ENCODE peak calls at places on chromosomes 7 and 10, in seven cellular contexts. B, O, T, C, F, Q and W are unnamed samples.

GRCh38 chr10:6056411-6057135 is 5.6 kb downstream of the IL2RA start:
- DNase-seq in T (no peak), F (no peak), Q (peak), O (no peak), B (no peak), C (no peak), W (no peak)

GRCh38 chr7:47938574-47939165 is 9.6 kb downstream of the PKD1L1 start:
- DNase-seq in C (no peak), T (no peak), F (peak), Q (peak), O (peak), B (no peak), W (no peak)

GRCh38 chr7:150520145-150520544 is 5.5 kb downstream of the GIMAP7 start:
- DNase-seq in F (no peak), Q (no peak), T (no peak), B (no peak), C (no peak), O (no peak), W (peak)

GRCh38 chr10:89697946-89698345 is 3.4 kb upstream of the KIF20B start:
- DNase-seq in T (no peak), O (no peak), F (no peak), B (no peak), Q (no peak), C (no peak), W (no peak)

GRCh38 chr10:33154590-33154989 is 179.9 kb downstream of the NRP1 start:
- DNase-seq in F (no peak), B (no peak), O (no peak), T (no peak), Q (no peak), C (no peak), W (no peak)

GRCh38 chr10:112565434-112566053 is 118.5 kb downstream of the VTI1A start:
- DNase-seq in F (peak), C (peak), Q (no peak), B (no peak), O (peak), T (no peak), W (peak)

GRCh38 chr10:88952647-88953111 is at the start of gene ACTA2:
- DNase-seq in Q (no peak), C (peak), B (no peak), F (no peak), T (peak), O (peak), W (no peak)

GRCh38 chr10:16717617-16718395 is 99.4 kb downstream of the RSU1 start:
- DNase-seq in F (no peak), Q (no peak), C (no peak), T (no peak), O (peak), B (no peak), W (no peak)

GRCh38 chr10:97788552-97789442 is 17.0 kb upstream of the SFRP5 start:
- DNase-seq in O (no peak), Q (no peak), B (no peak), C (peak), T (peak), F (no peak), W (no peak)

GRCh38 chr10:72483452-72483851 is 128.7 kb upstream of the DNAJB12 start:
- DNase-seq in C (no peak), F (no peak), Q (no peak), B (no peak), O (no peak), T (no peak), W (no peak)

GRCh38 chr10:132359305-132360040 is 27.5 kb downstream of the LRRC27 start:
- DNase-seq in B (peak), F (no peak), O (no peak), T (peak), Q (no peak), C (no peak), W (no peak)

GRCh38 chr7:114944742-114945625 is 23.1 kb downstream of the MDFIC start:
- DNase-seq in T (peak), F (no peak), C (no peak), B (peak), Q (peak), O (peak), W (no peak)

GRCh38 chr7:95776561-95777185 is 4.3 kb downstream of the DYNC1I1 start:
- DNase-seq in B (no peak), T (no peak), O (no peak), C (no peak), F (no peak), Q (no peak), W (no peak)

GRCh38 chr10:16545126-16545736 is 23.6 kb upstream of the C1QL3 start:
- DNase-seq in T (no peak), B (no peak), Q (no peak), F (peak), C (peak), O (peak), W (peak)

GRCh38 chr7:85890244-85890811 is 703.5 kb upstream of the SEMA3D start:
- DNase-seq in O (peak), T (no peak), C (peak), B (no peak), F (peak), Q (no peak), W (no peak)

DNA sequence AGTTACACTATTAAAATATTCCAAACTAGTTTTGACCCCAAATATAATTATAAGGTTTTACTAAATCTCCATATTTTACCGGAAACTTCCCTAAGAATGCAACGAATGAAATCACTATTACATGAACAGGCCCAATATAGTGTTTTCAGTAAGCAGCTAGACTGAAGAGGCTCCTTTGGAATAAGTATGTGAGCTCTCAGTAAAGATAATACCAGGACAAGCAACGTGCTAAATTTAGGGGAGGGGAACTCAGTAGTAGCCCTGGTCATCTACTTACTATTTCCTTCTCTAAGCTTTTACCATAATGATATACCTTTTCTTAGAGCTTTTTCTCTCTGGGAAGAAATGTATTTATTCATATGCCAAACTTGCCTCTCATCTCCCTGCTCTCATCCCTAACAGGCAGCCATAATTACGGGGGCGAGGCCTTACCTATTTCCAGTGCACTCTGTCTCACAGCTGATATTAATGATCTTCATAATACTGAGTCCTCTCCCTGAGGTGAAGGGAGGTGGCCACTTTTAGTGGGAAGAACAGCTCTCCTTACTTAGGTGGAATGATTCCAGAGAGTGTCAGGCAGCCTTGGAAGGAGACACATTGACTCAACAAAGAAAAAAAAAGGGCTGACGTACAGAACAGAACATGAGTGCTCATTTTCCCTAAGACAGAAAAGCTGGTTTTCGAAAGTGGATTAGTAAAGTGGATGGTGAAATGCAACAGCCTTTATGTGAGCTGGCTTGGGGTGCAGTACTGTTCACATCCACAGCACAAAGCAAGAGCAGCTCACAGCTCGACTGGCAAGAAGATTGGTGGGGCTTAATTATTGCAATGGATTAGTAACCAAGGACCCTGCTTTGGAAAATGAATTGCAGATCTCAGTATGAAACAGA is 165.4 kb downstream of the GLI3 start:
- DNase-seq in B (no peak), Q (no peak), F (peak), C (peak), T (no peak), O (peak), W (no peak)
- TF ChIP-seq CTCF in B (peak), Q (no peak), F (peak), C (peak), T (peak), O (peak), W (no peak)

DNA sequence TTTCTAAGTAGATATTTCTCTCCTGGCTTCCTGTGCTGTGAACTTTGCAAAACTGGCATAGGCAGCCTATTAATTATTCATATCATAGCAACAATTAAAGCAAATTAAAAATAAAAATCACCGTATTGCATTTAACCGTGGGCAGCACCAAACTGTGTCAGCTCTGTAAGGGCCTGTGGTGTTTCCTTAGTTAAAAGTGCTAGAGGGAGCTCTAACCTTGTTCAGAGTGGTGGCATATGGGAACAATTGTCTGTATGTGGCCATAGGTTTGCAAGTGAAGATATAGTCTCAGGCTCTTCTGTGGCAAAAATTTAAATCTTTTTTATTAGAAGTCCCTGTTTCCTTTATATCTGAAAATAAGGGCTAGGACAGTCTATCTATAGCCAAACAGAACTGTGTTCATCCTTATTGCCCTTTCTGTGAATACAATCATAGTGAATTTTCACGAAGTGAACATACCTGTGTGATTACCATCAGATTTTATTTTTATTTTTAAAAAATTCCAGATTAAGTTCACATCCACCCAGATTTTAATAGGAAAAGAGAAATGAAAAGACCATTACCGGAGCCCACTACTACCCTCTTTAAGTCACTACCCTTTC is 92.6 kb downstream of the POLL start:
- DNase-seq in Q (no peak), F (peak), T (no peak), O (peak), C (peak), B (no peak), W (no peak)
- TF ChIP-seq CTCF in Q (no peak), F (peak), T (peak), O (peak), C (peak), B (no peak), W (no peak)

GRCh38 chr10:15112657-15113056 is 15.5 kb downstream of the RPP38 start:
- DNase-seq in T (no peak), O (no peak), F (no peak), B (no peak), C (no peak), Q (peak), W (no peak)
- TF ChIP-seq CTCF in T (no peak), O (no peak), F (no peak), B (no peak), C (no peak), Q (no peak), W (no peak)

GRCh38 chr7:102935450-102936110 is 22.8 kb downstream of the LRRC17 start:
- DNase-seq in Q (no peak), B (no peak), C (no peak), O (peak), T (no peak), F (no peak), W (no peak)

GRCh38 chr7:102933763-102934162 is 21.0 kb downstream of the LRRC17 start:
- DNase-seq in B (peak), O (peak), C (no peak), F (no peak), Q (peak), T (peak), W (no peak)

GRCh38 chr7:102934670-102935069 is 21.9 kb downstream of the LRRC17 start:
- DNase-seq in Q (no peak), F (no peak), O (no peak), B (no peak), T (no peak), C (no peak), W (no peak)

GRCh38 chr7:102934267-102934666 is 21.5 kb downstream of the LRRC17 start:
- DNase-seq in O (no peak), F (no peak), C (no peak), T (no peak), Q (no peak), B (no peak), W (no peak)

DNA sequence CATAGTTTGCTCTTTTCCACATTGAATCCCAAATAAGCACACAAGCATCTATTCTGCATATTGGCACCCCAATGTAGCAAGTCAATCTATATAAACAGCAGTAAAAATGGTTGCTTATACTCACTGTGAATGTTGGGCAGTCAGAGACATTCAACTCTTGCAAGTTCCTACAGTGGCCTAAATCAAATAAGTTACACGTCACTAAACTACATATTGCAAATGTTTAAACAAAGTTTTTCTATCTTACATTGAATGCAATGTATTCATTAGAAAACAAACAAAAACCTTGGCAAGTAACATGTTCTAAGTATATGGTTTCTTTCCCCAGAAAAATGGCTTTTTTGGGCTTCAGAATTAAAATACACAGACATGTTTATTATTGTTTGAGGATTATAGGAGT is 19.0 kb downstream of the LRRC17 start:
- DNase-seq in C (no peak), T (no peak), Q (no peak), O (peak), B (no peak), F (no peak), W (no peak)
- TF ChIP-seq CTCF in C (no peak), T (no peak), Q (no peak), O (no peak), B (no peak), F (no peak), W (no peak)

GRCh38 chr10:47152861-47153349 is 147.1 kb upstream of the GDF10 start:
- DNase-seq in Q (no peak), O (no peak), T (no peak), F (no peak), B (no peak), C (no peak), W (peak)
- TF ChIP-seq CTCF in Q (no peak), O (peak), T (peak), F (peak), B (no peak), C (peak), W (peak)

GRCh38 chr10:121481222-121481621 is 117.0 kb downstream of the FGFR2 start:
- DNase-seq in O (no peak), B (no peak), Q (no peak), C (no peak), F (no peak), T (no peak), W (no peak)
- TF ChIP-seq CTCF in O (no peak), B (no peak), Q (no peak), C (no peak), F (no peak), T (no peak), W (no peak)